ENCODE peak calls at places on chromosomes 7 and 10, in four cellular contexts. X is NCI-H446 treated with DMSO at 0.1 percent for 48 hours; R is CD8-positive, alpha-beta T cell; Q is substantia nigra. M is an unnamed sample.

GRCh38 chr7:92691578-92691977 is 101.4 kb upstream of the FAM133B start:
- DNase-seq in X (peak; percentile 54), R (no peak), Q (no peak), M (peak; percentile 34)

GRCh38 chr7:32476816-32477648 is 13.1 kb downstream of the LSM5 start:
- DNase-seq in X (no peak), R (no peak), Q (no peak), M (no peak)

GRCh38 chr7:155533120-155533826 is 13.1 kb downstream of the CNPY1 start:
- DNase-seq in X (no peak), R (no peak), Q (no peak), M (no peak)

GRCh38 chr7:79778786-79779382 is 325.4 kb upstream of the MAGI2 start:
- DNase-seq in X (no peak), R (no peak), Q (no peak), M (no peak)

GRCh38 chr10:28674782-28675181 is 2.5 kb upstream of the BAMBI start:
- DNase-seq in X (no peak), R (no peak), Q (no peak), M (no peak)

GRCh38 chr10:130189466-130190064 is 53.4 kb downstream of the GLRX3 start:
- DNase-seq in X (no peak), R (peak; percentile 55), Q (no peak), M (no peak)

GRCh38 chr10:129023057-129023456 is 444.0 kb upstream of the MGMT start:
- DNase-seq in X (no peak), R (no peak), Q (no peak), M (no peak)

GRCh38 chr10:30691601-30692015 is 62.1 kb upstream of the LYZL2 start:
- DNase-seq in X (no peak), R (no peak), Q (no peak), M (no peak)

GRCh38 chr7:26376208-26376917 is 84.7 kb downstream of the SNX10 start:
- DNase-seq in X (peak; percentile 61), R (peak; percentile 53), Q (peak; percentile 60), M (peak; percentile 23)

GRCh38 chr7:43296306-43296705 is 183.9 kb downstream of the HECW1 start:
- DNase-seq in X (no peak), R (no peak), Q (no peak), M (no peak)